ENCODE peak calls at places on chromosomes 6 and 20, in six cellular contexts. One of them, this sample, is unnamed.

GRCh38 chr20:873875-874607 is 40.5 kb downstream of the FAM110A start:
- DNase-seq in A673: no peak
- DNase-seq in heart left ventricle: no peak
- DNase-seq in cardiac muscle cell: no peak
- DNase-seq in pancreas: no peak
- DNase-seq in CD8-positive, alpha-beta T cell: no peak
- DNase-seq in this sample: no peak

GRCh38 chr6:63764318-63764916 is 128.8 kb downstream of the PHF3 start:
- DNase-seq in heart left ventricle: no peak
- DNase-seq in pancreas: no peak
- DNase-seq in cardiac muscle cell: peak; percentile 69
- DNase-seq in CD8-positive, alpha-beta T cell: no peak
- DNase-seq in A673: peak; percentile 52
- DNase-seq in this sample: no peak

GRCh38 chr6:14074723-14075503 is 42.7 kb upstream of the CD83 start:
- DNase-seq in heart left ventricle: no peak
- DNase-seq in cardiac muscle cell: peak; percentile 27
- DNase-seq in A673: peak; percentile 72
- DNase-seq in pancreas: no peak
- DNase-seq in CD8-positive, alpha-beta T cell: no peak
- DNase-seq in this sample: no peak

GRCh38 chr20:25284131-25284601 is 36.3 kb downstream of the PYGB start:
- DNase-seq in pancreas: peak; percentile 43
- DNase-seq in cardiac muscle cell: no peak
- DNase-seq in A673: no peak
- DNase-seq in CD8-positive, alpha-beta T cell: no peak
- DNase-seq in heart left ventricle: peak; percentile 18
- DNase-seq in this sample: no peak

GRCh38 chr6:79373880-79374279 is 139.4 kb upstream of the HMGN3 start:
- DNase-seq in CD8-positive, alpha-beta T cell: no peak
- DNase-seq in A673: peak; percentile 32
- DNase-seq in heart left ventricle: no peak
- DNase-seq in pancreas: no peak
- DNase-seq in cardiac muscle cell: no peak
- DNase-seq in this sample: no peak

GRCh38 chr6:125947581-125947980 is 9.0 kb upstream of the HINT3 start:
- DNase-seq in pancreas: no peak
- DNase-seq in cardiac muscle cell: no peak
- DNase-seq in heart left ventricle: no peak
- DNase-seq in CD8-positive, alpha-beta T cell: no peak
- DNase-seq in A673: no peak
- DNase-seq in this sample: no peak

GRCh38 chr6:7139835-7140470 is 32.2 kb downstream of the RREB1 start:
- DNase-seq in heart left ventricle: no peak
- DNase-seq in cardiac muscle cell: no peak
- DNase-seq in CD8-positive, alpha-beta T cell: no peak
- DNase-seq in pancreas: no peak
- DNase-seq in A673: no peak
- DNase-seq in this sample: no peak

GRCh38 chr6:133040025-133040838 is 200.9 kb upstream of the EYA4 start:
- DNase-seq in pancreas: no peak
- DNase-seq in A673: peak; percentile 45
- DNase-seq in CD8-positive, alpha-beta T cell: no peak
- DNase-seq in cardiac muscle cell: peak; percentile 12
- DNase-seq in heart left ventricle: no peak
- DNase-seq in this sample: no peak

GRCh38 chr6:55012454-55012853 is 161.9 kb upstream of the HCRTR2 start:
- DNase-seq in A673: no peak
- DNase-seq in CD8-positive, alpha-beta T cell: no peak
- DNase-seq in cardiac muscle cell: no peak
- DNase-seq in pancreas: no peak
- DNase-seq in heart left ventricle: no peak
- DNase-seq in this sample: no peak

GRCh38 chr6:125193208-125193607 is 39.6 kb downstream of the TPD52L1 start:
- DNase-seq in pancreas: no peak
- DNase-seq in A673: no peak
- DNase-seq in cardiac muscle cell: no peak
- DNase-seq in CD8-positive, alpha-beta T cell: no peak
- DNase-seq in heart left ventricle: no peak
- DNase-seq in this sample: no peak

GRCh38 chr6:106413016-106413415 is 52.5 kb downstream of the CRYBG1 start:
- DNase-seq in CD8-positive, alpha-beta T cell: no peak
- DNase-seq in cardiac muscle cell: no peak
- DNase-seq in heart left ventricle: no peak
- DNase-seq in pancreas: no peak
- DNase-seq in A673: no peak
- DNase-seq in this sample: no peak

GRCh38 chr6:159679091-159680077 is 13.7 kb downstream of the SOD2 start:
- DNase-seq in CD8-positive, alpha-beta T cell: no peak
- DNase-seq in A673: no peak
- DNase-seq in heart left ventricle: no peak
- DNase-seq in cardiac muscle cell: no peak
- DNase-seq in pancreas: no peak
- DNase-seq in this sample: no peak

GRCh38 chr6:12280901-12281300 is 9.3 kb upstream of the EDN1 start:
- DNase-seq in cardiac muscle cell: no peak
- DNase-seq in CD8-positive, alpha-beta T cell: no peak
- DNase-seq in heart left ventricle: no peak
- DNase-seq in A673: no peak
- DNase-seq in pancreas: no peak
- DNase-seq in this sample: no peak

GRCh38 chr6:56741472-56741871 is 98.8 kb upstream of the DST start:
- DNase-seq in pancreas: no peak
- DNase-seq in heart left ventricle: no peak
- DNase-seq in cardiac muscle cell: no peak
- DNase-seq in CD8-positive, alpha-beta T cell: no peak
- DNase-seq in A673: no peak
- DNase-seq in this sample: no peak
- H3K4me3 ChIP-seq in pancreas: no peak overlapping the region
- H3K4me3 ChIP-seq in heart left ventricle: peak overlapping the region; percentile 47
- H3K4me3 ChIP-seq in cardiac muscle cell: no peak overlapping the region
- H3K4me3 ChIP-seq in CD8-positive, alpha-beta T cell: no peak overlapping the region
- H3K4me3 ChIP-seq in A673: no peak overlapping the region
- H3K4me3 ChIP-seq in this sample: no peak overlapping the region

DNA sequence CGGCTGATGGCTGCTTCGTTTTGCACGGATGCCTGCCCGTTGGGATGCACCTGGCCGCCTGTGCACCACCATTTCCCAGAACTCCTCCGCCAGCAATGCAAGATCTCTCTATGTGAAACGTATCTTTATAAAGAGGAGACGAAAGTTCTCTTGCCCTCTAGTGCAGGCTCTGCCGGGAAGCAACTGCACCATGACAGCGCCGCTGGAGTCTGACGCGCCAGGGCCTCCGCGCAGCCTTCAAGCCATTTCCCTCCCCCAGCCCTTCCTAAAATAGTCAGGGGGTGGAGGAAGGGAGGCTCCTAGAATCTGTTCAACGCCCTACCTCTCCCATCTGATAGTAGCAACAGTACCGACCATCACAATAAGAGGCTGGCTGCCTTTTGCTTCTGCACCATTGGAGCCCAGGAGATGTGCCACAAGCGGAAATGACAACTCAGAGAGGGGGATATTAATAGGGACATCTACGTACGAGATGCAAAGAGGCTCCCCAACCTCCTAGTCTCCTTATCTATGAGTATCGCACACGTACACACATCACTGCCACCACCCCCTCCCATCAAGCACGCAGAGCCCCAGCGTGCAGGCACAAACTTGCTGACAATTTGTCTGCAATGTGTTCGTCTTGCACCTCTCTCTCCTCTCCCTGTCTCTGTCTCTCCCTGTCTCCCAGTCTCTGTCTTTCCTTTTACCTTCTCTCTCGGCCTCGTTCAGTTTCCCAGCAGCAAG is 1.1 kb downstream of the SYNE1 start:
- DNase-seq in heart left ventricle: peak; percentile 52
- DNase-seq in CD8-positive, alpha-beta T cell: no peak
- DNase-seq in pancreas: no peak
- DNase-seq in cardiac muscle cell: peak; percentile 47
- DNase-seq in A673: peak; percentile 28
- DNase-seq in this sample: no peak
- TF ChIP-seq CTCF in heart left ventricle: no peak
- TF ChIP-seq CTCF in CD8-positive, alpha-beta T cell: no peak
- TF ChIP-seq CTCF in pancreas: no peak
- TF ChIP-seq CTCF in cardiac muscle cell: no peak
- TF ChIP-seq CTCF in A673: no peak
- TF ChIP-seq CTCF in this sample: no peak

GRCh38 chr6:26185004-26185403 is 97.8 kb downstream of the HFE start:
- DNase-seq in cardiac muscle cell: no peak
- DNase-seq in heart left ventricle: no peak
- DNase-seq in pancreas: no peak
- DNase-seq in A673: no peak
- DNase-seq in CD8-positive, alpha-beta T cell: no peak
- DNase-seq in this sample: no peak
- H3K27ac ChIP-seq in cardiac muscle cell: no peak overlapping the region
- H3K27ac ChIP-seq in heart left ventricle: no peak overlapping the region
- H3K27ac ChIP-seq in pancreas: no peak overlapping the region
- H3K27ac ChIP-seq in A673: peak overlapping the region; percentile 68
- H3K27ac ChIP-seq in CD8-positive, alpha-beta T cell: no peak overlapping the region
- H3K27ac ChIP-seq in this sample: no peak overlapping the region

GRCh38 chr6:84033523-84034451 is at the start of gene MRAP2:
- DNase-seq in pancreas: peak; percentile 80
- DNase-seq in cardiac muscle cell: peak; percentile 74
- DNase-seq in CD8-positive, alpha-beta T cell: no peak
- DNase-seq in A673: peak; percentile 28
- DNase-seq in heart left ventricle: peak; percentile 32
- DNase-seq in this sample: no peak
- H3K4me3 ChIP-seq in pancreas: peak within 1 kb of the TSS; percentile 44
- H3K4me3 ChIP-seq in cardiac muscle cell: peak within 1 kb of the TSS; percentile 85
- H3K4me3 ChIP-seq in CD8-positive, alpha-beta T cell: no peak within 1 kb of the TSS
- H3K4me3 ChIP-seq in A673: peak within 1 kb of the TSS; percentile 72
- H3K4me3 ChIP-seq in heart left ventricle: peak within 1 kb of the TSS; percentile 66
- H3K4me3 ChIP-seq in this sample: peak within 1 kb of the TSS; percentile 39

This sample was measured in Peyer's patch.